ENCODE peak calls at places on chromosomes 11 and 22, in seven cellular contexts. One of them, this sample, is unnamed.

GRCh38 chr11:58575377-58576020 is at the start of gene LPXN:
- DNase-seq in mammary epithelial cell: peak; percentile 79
- DNase-seq in RWPE1: no peak
- DNase-seq in aorta: no peak
- DNase-seq in right atrium auricular region: no peak
- DNase-seq in PC-9: no peak
- DNase-seq in A549: no peak
- DNase-seq in this sample: peak; percentile 57

GRCh38 chr11:6646631-6647281 is 8.9 kb downstream of the DCHS1 start:
- DNase-seq in aorta: no peak
- DNase-seq in mammary epithelial cell: no peak
- DNase-seq in PC-9: no peak
- DNase-seq in RWPE1: no peak
- DNase-seq in right atrium auricular region: peak; percentile 61
- DNase-seq in A549: no peak
- DNase-seq in this sample: no peak

GRCh38 chr11:68439355-68440065 is 21.0 kb upstream of the PPP6R3 start:
- DNase-seq in A549: no peak
- DNase-seq in mammary epithelial cell: no peak
- DNase-seq in right atrium auricular region: no peak
- DNase-seq in PC-9: no peak
- DNase-seq in RWPE1: no peak
- DNase-seq in aorta: no peak
- DNase-seq in this sample: no peak

GRCh38 chr11:128879817-128880216 is 11.3 kb upstream of the KCNJ5 start:
- DNase-seq in mammary epithelial cell: no peak
- DNase-seq in aorta: no peak
- DNase-seq in RWPE1: no peak
- DNase-seq in PC-9: no peak
- DNase-seq in right atrium auricular region: no peak
- DNase-seq in A549: no peak
- DNase-seq in this sample: no peak

GRCh38 chr22:35638408-35638807 is 9.8 kb upstream of the APOL6 start:
- DNase-seq in PC-9: no peak
- DNase-seq in aorta: peak; percentile 94
- DNase-seq in A549: no peak
- DNase-seq in mammary epithelial cell: no peak
- DNase-seq in right atrium auricular region: peak; percentile 96
- DNase-seq in RWPE1: no peak
- DNase-seq in this sample: no peak

GRCh38 chr22:46377566-46378498 is 42.3 kb downstream of the TRMU start:
- DNase-seq in A549: peak; percentile 92
- DNase-seq in aorta: no peak
- DNase-seq in right atrium auricular region: no peak
- DNase-seq in PC-9: peak; percentile 94
- DNase-seq in mammary epithelial cell: peak; percentile 63
- DNase-seq in RWPE1: peak; percentile 74
- DNase-seq in this sample: no peak

GRCh38 chr11:9982127-9982795 is 311.8 kb downstream of the SBF2 start:
- DNase-seq in A549: no peak
- DNase-seq in PC-9: no peak
- DNase-seq in aorta: no peak
- DNase-seq in right atrium auricular region: no peak
- DNase-seq in RWPE1: peak; percentile 3
- DNase-seq in mammary epithelial cell: peak; percentile 74
- DNase-seq in this sample: peak; percentile 24

GRCh38 chr11:58075781-58076180 is 45.0 kb downstream of the OR6Q1 start:
- DNase-seq in RWPE1: peak; percentile 20
- DNase-seq in mammary epithelial cell: peak; percentile 80
- DNase-seq in right atrium auricular region: no peak
- DNase-seq in PC-9: no peak
- DNase-seq in A549: no peak
- DNase-seq in aorta: no peak
- DNase-seq in this sample: peak; percentile 82

GRCh38 chr11:118610773-118611432 is 3.5 kb downstream of the PHLDB1 start:
- DNase-seq in mammary epithelial cell: peak; percentile 68
- DNase-seq in aorta: peak; percentile 94
- DNase-seq in RWPE1: no peak
- DNase-seq in right atrium auricular region: peak; percentile 89
- DNase-seq in A549: peak; percentile 29
- DNase-seq in PC-9: peak; percentile 67
- DNase-seq in this sample: no peak

GRCh38 chr11:125313271-125314222 is 149.0 kb downstream of the PKNOX2 start:
- DNase-seq in aorta: no peak
- DNase-seq in A549: no peak
- DNase-seq in right atrium auricular region: no peak
- DNase-seq in mammary epithelial cell: peak; percentile 7
- DNase-seq in RWPE1: no peak
- DNase-seq in PC-9: no peak
- DNase-seq in this sample: no peak

GRCh38 chr11:9606799-9607510 is 33.5 kb downstream of the WEE1 start:
- DNase-seq in aorta: no peak
- DNase-seq in RWPE1: no peak
- DNase-seq in right atrium auricular region: no peak
- DNase-seq in mammary epithelial cell: no peak
- DNase-seq in A549: no peak
- DNase-seq in PC-9: no peak
- DNase-seq in this sample: no peak

GRCh38 chr11:109940816-109941215 is 152.4 kb upstream of the ZC3H12C start:
- DNase-seq in right atrium auricular region: no peak
- DNase-seq in mammary epithelial cell: peak; percentile 84
- DNase-seq in A549: peak; percentile 28
- DNase-seq in aorta: no peak
- DNase-seq in PC-9: peak; percentile 21
- DNase-seq in RWPE1: peak; percentile 68
- DNase-seq in this sample: peak; percentile 84
- H3K27ac ChIP-seq in right atrium auricular region: no peak overlapping the region
- H3K27ac ChIP-seq in mammary epithelial cell: no peak overlapping the region
- H3K27ac ChIP-seq in A549: peak overlapping the region; percentile 75
- H3K27ac ChIP-seq in aorta: no peak overlapping the region
- H3K27ac ChIP-seq in PC-9: no peak overlapping the region
- H3K27ac ChIP-seq in RWPE1: no peak overlapping the region
- H3K27ac ChIP-seq in this sample: no peak overlapping the region

DNA sequence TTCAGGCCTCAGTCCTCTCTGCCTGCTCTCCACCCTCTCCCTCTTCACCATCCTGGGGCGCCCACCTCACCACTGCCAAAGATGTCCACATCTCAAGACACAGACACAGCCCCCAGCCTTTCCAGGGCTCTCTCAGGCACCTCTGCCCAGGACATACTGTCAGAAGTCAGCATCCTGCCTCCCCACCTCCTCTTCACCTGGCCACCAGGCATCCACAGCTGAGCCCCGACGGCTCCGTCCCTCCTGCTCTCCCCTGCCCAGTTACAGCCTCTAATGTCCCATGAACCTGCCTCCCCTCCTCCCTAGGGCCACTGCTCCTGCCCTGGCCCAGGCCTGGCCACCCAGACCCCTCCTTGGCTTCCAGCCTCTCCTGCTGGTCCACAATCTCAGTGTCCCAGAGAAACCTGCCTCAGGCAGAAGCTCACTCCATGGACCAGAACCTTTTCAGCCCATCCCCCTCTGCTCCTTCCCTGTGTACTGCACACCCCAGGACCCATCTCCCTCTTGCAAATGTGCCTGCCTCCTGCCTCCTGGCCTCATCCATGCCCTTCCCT is 3.2 kb downstream of the LTBP3 start:
- DNase-seq in aorta: no peak
- DNase-seq in PC-9: no peak
- DNase-seq in right atrium auricular region: no peak
- DNase-seq in A549: no peak
- DNase-seq in mammary epithelial cell: no peak
- DNase-seq in RWPE1: no peak
- DNase-seq in this sample: no peak
- H3K27ac ChIP-seq in aorta: no peak overlapping the region
- H3K27ac ChIP-seq in PC-9: peak overlapping the region; percentile 63
- H3K27ac ChIP-seq in right atrium auricular region: no peak overlapping the region
- H3K27ac ChIP-seq in A549: peak overlapping the region; percentile 99
- H3K27ac ChIP-seq in mammary epithelial cell: no peak overlapping the region
- H3K27ac ChIP-seq in RWPE1: peak overlapping the region; percentile 86
- H3K27ac ChIP-seq in this sample: no peak overlapping the region

DNA sequence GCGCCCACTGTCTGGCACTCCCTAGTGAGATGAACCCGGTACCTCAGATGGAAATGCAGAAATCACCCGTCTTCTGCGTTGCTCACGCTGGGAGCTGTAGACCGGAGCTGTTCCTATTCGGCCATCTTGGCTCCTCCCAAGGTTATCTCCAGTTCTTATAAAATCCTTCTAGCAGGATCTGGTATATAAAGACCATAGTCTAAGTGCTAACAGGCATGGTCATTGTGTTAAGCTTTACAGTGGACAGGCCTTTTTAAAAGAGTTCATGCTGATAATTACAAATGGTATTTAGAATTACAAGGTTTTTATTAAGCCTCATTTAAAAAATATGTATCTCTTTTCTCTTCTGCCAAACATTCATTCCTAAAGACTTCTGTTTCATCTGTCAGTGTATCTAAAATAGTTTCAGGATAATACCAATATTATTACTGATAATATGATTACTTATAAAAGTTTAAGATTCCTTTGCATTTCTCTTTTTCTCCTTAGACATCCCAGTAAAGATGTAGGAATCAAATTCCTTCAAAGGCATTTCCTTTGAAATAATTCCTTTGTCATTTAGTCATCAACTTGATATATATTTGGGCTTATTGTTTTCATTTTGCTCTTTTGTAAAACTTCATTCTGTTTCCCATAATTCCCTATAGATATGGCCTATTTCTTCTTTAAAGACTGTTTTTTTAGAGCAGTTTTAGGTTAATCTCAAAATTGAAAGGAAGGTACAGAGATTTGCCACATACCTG is 20.7 kb downstream of the DDX10 start:
- DNase-seq in A549: no peak
- DNase-seq in RWPE1: no peak
- DNase-seq in right atrium auricular region: no peak
- DNase-seq in aorta: no peak
- DNase-seq in PC-9: no peak
- DNase-seq in mammary epithelial cell: no peak
- DNase-seq in this sample: no peak
- H3K27ac ChIP-seq in A549: no peak overlapping the region
- H3K27ac ChIP-seq in RWPE1: no peak overlapping the region
- H3K27ac ChIP-seq in right atrium auricular region: no peak overlapping the region
- H3K27ac ChIP-seq in aorta: no peak overlapping the region
- H3K27ac ChIP-seq in PC-9: no peak overlapping the region
- H3K27ac ChIP-seq in mammary epithelial cell: no peak overlapping the region
- H3K27ac ChIP-seq in this sample: no peak overlapping the region

DNA sequence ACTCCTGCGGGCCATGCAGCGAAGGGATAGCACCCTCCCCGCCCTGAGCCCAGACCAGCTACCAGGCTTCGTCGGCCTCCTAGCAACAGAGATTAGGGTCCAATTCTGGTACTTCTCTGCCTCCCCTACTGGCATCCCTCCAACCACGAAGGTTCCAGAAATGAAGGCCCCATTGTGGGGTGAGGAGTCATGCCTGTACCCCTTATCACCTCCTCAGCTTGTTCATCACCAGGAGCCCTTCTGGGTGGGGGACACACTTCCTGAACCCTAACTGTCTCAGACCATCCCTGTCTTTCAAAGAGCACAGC is 1.8 kb downstream of the PHLDA2 start:
- DNase-seq in RWPE1: no peak
- DNase-seq in right atrium auricular region: no peak
- DNase-seq in PC-9: no peak
- DNase-seq in mammary epithelial cell: no peak
- DNase-seq in aorta: no peak
- DNase-seq in A549: no peak
- DNase-seq in this sample: no peak
- H3K27ac ChIP-seq in RWPE1: peak overlapping the region; percentile 95
- H3K27ac ChIP-seq in right atrium auricular region: no peak overlapping the region
- H3K27ac ChIP-seq in PC-9: peak overlapping the region; percentile 99
- H3K27ac ChIP-seq in mammary epithelial cell: peak overlapping the region; percentile 69
- H3K27ac ChIP-seq in aorta: no peak overlapping the region
- H3K27ac ChIP-seq in A549: peak overlapping the region; percentile 94
- H3K27ac ChIP-seq in this sample: peak overlapping the region; percentile 99

DNA sequence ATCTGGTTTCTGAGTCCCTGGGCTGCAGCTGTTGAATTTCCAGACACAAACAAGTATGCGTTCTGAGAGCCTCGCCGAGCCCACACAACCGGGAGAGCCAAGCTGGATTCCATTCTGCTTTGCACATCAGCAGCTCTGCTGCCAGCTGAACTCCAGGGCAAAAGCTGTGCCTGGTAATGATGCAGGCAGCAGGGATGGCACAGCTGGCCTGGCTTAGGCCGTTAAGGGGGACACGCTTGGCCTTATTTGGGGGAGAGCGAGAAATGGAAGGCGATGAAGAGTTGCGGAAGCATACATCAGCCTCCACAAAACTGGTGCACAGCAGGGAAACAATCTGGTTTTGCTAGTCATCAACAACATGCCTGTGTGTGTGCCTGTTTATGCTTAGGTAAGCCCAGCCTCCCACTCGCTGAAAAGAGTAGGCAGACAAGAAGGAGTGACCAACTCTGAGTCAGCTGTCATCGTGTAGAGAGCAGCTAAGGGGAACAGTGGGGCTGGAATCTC is 25.1 kb downstream of the ADAMTS8 start:
- DNase-seq in RWPE1: peak; percentile 67
- DNase-seq in aorta: peak; percentile 89
- DNase-seq in A549: no peak
- DNase-seq in mammary epithelial cell: peak; percentile 89
- DNase-seq in right atrium auricular region: peak; percentile 69
- DNase-seq in PC-9: peak; percentile 35
- DNase-seq in this sample: peak; percentile 70
- H3K27ac ChIP-seq in RWPE1: no peak overlapping the region
- H3K27ac ChIP-seq in aorta: peak overlapping the region; percentile 96
- H3K27ac ChIP-seq in A549: no peak overlapping the region
- H3K27ac ChIP-seq in mammary epithelial cell: no peak overlapping the region
- H3K27ac ChIP-seq in right atrium auricular region: peak overlapping the region; percentile 89
- H3K27ac ChIP-seq in PC-9: no peak overlapping the region
- H3K27ac ChIP-seq in this sample: peak overlapping the region; percentile 29

GRCh38 chr22:41132555-41132954 is 40.2 kb downstream of the EP300 start:
- DNase-seq in right atrium auricular region: no peak
- DNase-seq in RWPE1: no peak
- DNase-seq in PC-9: no peak
- DNase-seq in aorta: no peak
- DNase-seq in A549: no peak
- DNase-seq in mammary epithelial cell: no peak
- DNase-seq in this sample: no peak
- H3K27ac ChIP-seq in right atrium auricular region: no peak overlapping the region
- H3K27ac ChIP-seq in RWPE1: no peak overlapping the region
- H3K27ac ChIP-seq in PC-9: no peak overlapping the region
- H3K27ac ChIP-seq in aorta: no peak overlapping the region
- H3K27ac ChIP-seq in A549: no peak overlapping the region
- H3K27ac ChIP-seq in mammary epithelial cell: no peak overlapping the region
- H3K27ac ChIP-seq in this sample: no peak overlapping the region

DNA sequence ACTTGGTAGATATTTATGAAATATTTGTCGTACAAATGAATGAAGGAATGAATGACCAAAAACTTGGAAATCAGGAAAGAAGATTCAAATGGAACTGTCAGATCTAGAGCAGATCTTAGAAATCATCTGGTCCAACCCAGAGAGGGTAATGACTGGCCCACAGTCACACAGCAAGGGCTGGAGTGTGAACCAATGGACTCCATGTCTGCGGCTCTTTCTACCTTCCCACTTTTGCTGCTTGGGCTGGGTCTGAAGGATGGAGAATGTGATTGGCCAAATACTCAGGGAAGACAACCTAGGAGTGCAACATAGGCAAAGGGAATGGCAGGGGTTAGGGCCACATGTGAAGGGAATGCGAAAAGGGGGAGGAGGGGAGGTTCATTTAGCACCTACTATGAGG is 5.8 kb upstream of the DGKZ start:
- DNase-seq in mammary epithelial cell: no peak
- DNase-seq in aorta: no peak
- DNase-seq in right atrium auricular region: no peak
- DNase-seq in PC-9: no peak
- DNase-seq in A549: no peak
- DNase-seq in RWPE1: no peak
- DNase-seq in this sample: no peak
- H3K27ac ChIP-seq in mammary epithelial cell: no peak overlapping the region
- H3K27ac ChIP-seq in aorta: no peak overlapping the region
- H3K27ac ChIP-seq in right atrium auricular region: peak overlapping the region; percentile 97
- H3K27ac ChIP-seq in PC-9: no peak overlapping the region
- H3K27ac ChIP-seq in A549: no peak overlapping the region
- H3K27ac ChIP-seq in RWPE1: no peak overlapping the region
- H3K27ac ChIP-seq in this sample: no peak overlapping the region